ENCODE peak calls at places on chromosomes 1 and 21, in six cellular contexts. V is glutamatergic neuron, S is NB4, E is GM23338, O is AG04450, Y is testis. K is an unnamed sample.

GRCh38 chr1:17028662-17029188 is 17.0 kb upstream of the ATP13A2 start:
- DNase-seq in V (no peak), S (no peak), E (no peak), O (no peak), Y (peak), K (no peak)

GRCh38 chr1:18302788-18303413 is 177.8 kb upstream of the KLHDC7A start:
- DNase-seq in V (peak), S (peak), E (peak), O (no peak), Y (peak), K (no peak)

GRCh38 chr1:109786531-109787021 is 22.9 kb upstream of the EPS8L3 start:
- DNase-seq in V (no peak), S (no peak), E (no peak), O (no peak), Y (peak), K (no peak)

GRCh38 chr1:239164451-239165180 is 221.8 kb upstream of the CHRM3 start:
- DNase-seq in V (no peak), S (no peak), E (no peak), O (no peak), Y (no peak), K (no peak)

GRCh38 chr21:45326169-45326833 is 38.6 kb upstream of the POFUT2 start:
- DNase-seq in V (no peak), S (no peak), E (no peak), O (no peak), Y (peak), K (no peak)

GRCh38 chr1:181906631-181907030 is 154.9 kb downstream of the ZNF648 start:
- DNase-seq in V (no peak), S (no peak), E (no peak), O (no peak), Y (no peak), K (no peak)

GRCh38 chr21:44758781-44759627 is 42.6 kb downstream of the UBE2G2 start:
- DNase-seq in V (no peak), S (no peak), E (no peak), O (no peak), Y (no peak), K (peak)

GRCh38 chr1:102879439-102879993 is 228.8 kb downstream of the COL11A1 start:
- DNase-seq in V (no peak), S (no peak), E (no peak), O (no peak), Y (no peak), K (no peak)

GRCh38 chr1:65793359-65793732 is 651 bp downstream of the PDE4B start:
- DNase-seq in V (no peak), S (no peak), E (peak), O (no peak), Y (no peak), K (no peak)

GRCh38 chr1:88608139-88608943 is 75.7 kb upstream of the PKN2 start:
- DNase-seq in V (no peak), S (peak), E (peak), O (peak), Y (no peak), K (no peak)

GRCh38 chr1:219138747-219139146 is 34.9 kb upstream of the LYPLAL1 start:
- DNase-seq in V (no peak), S (no peak), E (no peak), O (no peak), Y (no peak), K (no peak)

GRCh38 chr1:154206212-154206611 is at the start of gene CFAP141:
- DNase-seq in V (no peak), S (peak), E (peak), O (no peak), Y (no peak), K (no peak)

GRCh38 chr1:89451011-89451410 is 73.6 kb upstream of the LRRC8B start:
- DNase-seq in V (no peak), S (no peak), E (no peak), O (no peak), Y (no peak), K (no peak)

GRCh38 chr1:215835951-215836350 is 268.8 kb downstream of the KCTD3 start:
- DNase-seq in V (no peak), S (no peak), E (no peak), O (peak), Y (no peak), K (no peak)

GRCh38 chr1:232276651-232277050 is 353.3 kb downstream of the SIPA1L2 start:
- DNase-seq in V (no peak), S (no peak), E (no peak), O (no peak), Y (no peak), K (no peak)

GRCh38 chr1:151060241-151061011 is at the start of gene MLLT11:
- DNase-seq in V (peak), S (peak), E (peak), O (no peak), Y (peak), K (no peak)

GRCh38 chr1:181661569-181661968 is 178.3 kb downstream of the CACNA1E start:
- DNase-seq in V (no peak), S (peak), E (no peak), O (no peak), Y (no peak), K (no peak)

GRCh38 chr1:159493354-159493753 is 42.5 kb downstream of the OR10J5 start:
- DNase-seq in V (no peak), S (no peak), E (no peak), O (no peak), Y (no peak), K (no peak)

GRCh38 chr1:23673086-23673813 is 18.4 kb upstream of the RPL11 start:
- DNase-seq in V (no peak), S (peak), E (peak), O (peak), Y (peak), K (no peak)

GRCh38 chr1:36557041-36558000 is 74.6 kb upstream of the CSF3R start:
- DNase-seq in V (no peak), S (no peak), E (no peak), O (no peak), Y (peak), K (no peak)

GRCh38 chr1:32336963-32337675 is 1.1 kb upstream of the MARCKSL1 start:
- DNase-seq in V (no peak), S (peak), E (no peak), O (no peak), Y (no peak), K (no peak)

GRCh38 chr1:2821970-2822620 is 20.6 kb upstream of the TTC34 start:
- DNase-seq in V (peak), S (peak), E (peak), O (no peak), Y (peak), K (no peak)

GRCh38 chr1:237042892-237043576 is 1.1 kb downstream of the RYR2 start:
- DNase-seq in V (peak), S (no peak), E (peak), O (no peak), Y (no peak), K (no peak)

DNA sequence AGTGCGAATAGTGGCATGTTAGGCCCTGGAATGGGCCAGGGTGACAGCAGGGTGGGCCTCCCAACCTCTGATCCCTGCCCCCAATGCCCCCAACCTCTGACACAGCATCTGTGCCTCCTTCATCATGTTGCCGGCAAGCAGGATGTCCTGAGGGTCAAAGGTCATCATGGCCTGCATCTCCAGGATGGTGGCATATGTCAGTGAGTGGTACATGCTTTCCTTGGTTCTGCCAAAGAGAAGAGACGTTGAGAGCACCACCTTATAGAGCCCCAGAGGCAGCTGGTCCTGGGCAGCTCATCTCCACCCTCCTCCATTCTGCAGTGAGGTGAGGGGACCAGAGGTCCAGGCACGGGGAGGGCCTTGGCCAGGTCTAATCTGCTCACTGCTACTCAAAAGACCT is 17.6 kb downstream of the TTC39A start:
- DNase-seq in V (no peak), S (no peak), E (no peak), O (no peak), Y (no peak), K (no peak)
- TF ChIP-seq CTCF in V (no peak), S (no peak), E (no peak), O (no peak), Y (no peak), K (no peak)

GRCh38 chr1:156228501-156228900 is 13.5 kb upstream of the BGLAP start:
- DNase-seq in V (no peak), S (no peak), E (no peak), O (no peak), Y (no peak), K (no peak)

GRCh38 chr1:156226782-156227181 is 14.0 kb downstream of the PMF1 start:
- DNase-seq in V (no peak), S (no peak), E (no peak), O (no peak), Y (no peak), K (no peak)

GRCh38 chr1:156226116-156226538 is 13.3 kb downstream of the PMF1 start:
- DNase-seq in V (no peak), S (no peak), E (no peak), O (no peak), Y (no peak), K (no peak)

GRCh38 chr1:156221986-156222692 is 9.3 kb downstream of the PMF1 start:
- DNase-seq in V (no peak), S (no peak), E (no peak), O (no peak), Y (no peak), K (no peak)

GRCh38 chr1:156225677-156226014 is 12.8 kb downstream of the PMF1 start:
- DNase-seq in V (no peak), S (no peak), E (no peak), O (no peak), Y (no peak), K (no peak)
- TF ChIP-seq CTCF in V (no peak), S (no peak), E (no peak), O (no peak), Y (no peak), K (no peak)

DNA sequence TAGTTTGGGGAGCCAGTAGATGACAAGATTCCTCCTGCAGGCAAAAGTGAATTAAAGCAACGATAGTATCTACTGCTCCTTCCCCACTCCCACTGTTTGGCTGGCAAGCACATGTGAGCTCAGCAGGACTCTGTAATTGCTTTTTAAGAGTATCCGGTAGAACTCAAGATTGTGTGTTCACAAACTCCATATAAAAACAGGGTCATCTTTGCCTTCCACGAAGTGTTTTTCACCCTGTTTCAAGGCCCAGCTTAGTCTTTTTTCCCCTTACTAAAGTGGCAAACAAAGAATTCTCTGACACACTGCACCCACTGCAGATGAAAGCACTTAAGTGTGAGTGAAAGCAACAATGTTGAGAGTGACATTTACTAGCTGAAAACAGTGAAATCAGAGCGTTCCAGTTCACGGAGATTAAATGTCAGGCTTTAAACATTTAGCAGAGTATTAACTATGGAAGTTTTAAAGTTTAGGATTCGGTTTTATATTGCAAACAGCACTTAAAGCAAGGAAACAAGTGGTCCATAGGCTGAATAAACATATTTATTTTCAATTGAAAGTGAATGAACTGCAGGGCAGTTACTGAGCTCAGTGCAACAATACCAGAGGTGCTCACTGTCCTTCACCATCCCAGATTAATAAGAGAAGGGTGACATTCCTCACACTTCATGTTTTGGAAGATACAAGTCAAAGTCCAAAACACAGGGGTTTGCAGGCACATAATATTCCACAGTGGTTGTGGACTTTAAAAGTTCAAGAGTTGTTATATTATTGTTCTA is 69.9 kb downstream of the ALG14 start:
- DNase-seq in V (no peak), S (no peak), E (no peak), O (no peak), Y (peak), K (no peak)
- TF ChIP-seq CTCF in V (no peak), S (no peak), E (no peak), O (no peak), Y (no peak), K (no peak)

DNA sequence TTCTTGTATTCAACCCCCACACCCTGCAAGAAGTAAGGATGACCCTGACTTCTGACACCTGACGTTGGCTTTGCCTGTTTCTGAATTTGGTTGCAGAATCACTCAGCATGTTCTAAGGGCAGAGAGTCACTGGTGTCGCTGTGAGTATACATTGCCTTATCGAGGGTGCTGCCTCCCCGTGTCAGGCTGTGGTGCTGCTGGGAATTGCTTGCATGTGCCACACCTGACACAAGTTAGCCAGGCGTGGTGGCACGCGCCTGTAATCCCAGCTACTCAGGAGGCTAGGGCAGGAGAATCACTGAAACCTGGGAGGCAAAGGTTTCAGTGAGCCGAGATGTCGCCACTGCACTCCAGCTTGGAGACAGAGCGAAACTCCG is 45.9 kb downstream of the WDR4 start:
- DNase-seq in V (no peak), S (peak), E (peak), O (no peak), Y (no peak), K (no peak)
- TF ChIP-seq CTCF in V (no peak), S (peak), E (peak), O (peak), Y (no peak), K (peak)

GRCh38 chr1:111570781-111571181 is 48.8 kb upstream of the RAP1A start:
- DNase-seq in V (peak), S (peak), E (peak), O (no peak), Y (no peak), K (no peak)
- TF ChIP-seq CTCF in V (peak), S (peak), E (peak), O (peak), Y (no peak), K (peak)

GRCh38 chr1:55844322-55844721 is 629.2 kb upstream of the USP24 start:
- DNase-seq in V (no peak), S (no peak), E (no peak), O (no peak), Y (no peak), K (no peak)

GRCh38 chr1:55848906-55849305 is 633.7 kb upstream of the USP24 start:
- DNase-seq in V (no peak), S (no peak), E (peak), O (no peak), Y (no peak), K (no peak)
- TF ChIP-seq CTCF in V (no peak), S (no peak), E (peak), O (peak), Y (no peak), K (peak)

GRCh38 chr1:163365186-163365585 is 43.4 kb downstream of the NUF2 start:
- DNase-seq in V (no peak), S (no peak), E (no peak), O (no peak), Y (no peak), K (no peak)

GRCh38 chr1:163357378-163357777 is 35.6 kb downstream of the NUF2 start:
- DNase-seq in V (no peak), S (no peak), E (no peak), O (no peak), Y (no peak), K (no peak)

GRCh38 chr1:163366555-163366954 is 44.8 kb downstream of the NUF2 start:
- DNase-seq in V (no peak), S (no peak), E (no peak), O (no peak), Y (no peak), K (no peak)

GRCh38 chr1:163361123-163361934 is 39.6 kb downstream of the NUF2 start:
- DNase-seq in V (no peak), S (peak), E (peak), O (no peak), Y (peak), K (no peak)
- TF ChIP-seq CTCF in V (peak), S (peak), E (peak), O (peak), Y (no peak), K (peak)

GRCh38 chr21:17578162-17578561 is 34.5 kb downstream of the BTG3 start:
- DNase-seq in V (no peak), S (no peak), E (no peak), O (no peak), Y (no peak), K (no peak)
- TF ChIP-seq CTCF in V (no peak), S (no peak), E (no peak), O (no peak), Y (no peak), K (no peak)

GRCh38 chr1:6456800-6457466 is 9.0 kb downstream of the TNFRSF25 start:
- DNase-seq in V (no peak), S (no peak), E (peak), O (no peak), Y (no peak), K (no peak)

GRCh38 chr1:6459850-6460265 is 6.1 kb downstream of the TNFRSF25 start:
- DNase-seq in V (no peak), S (peak), E (no peak), O (no peak), Y (no peak), K (no peak)

GRCh38 chr1:6450005-6450450 is 15.9 kb downstream of the TNFRSF25 start:
- DNase-seq in V (no peak), S (no peak), E (no peak), O (no peak), Y (no peak), K (no peak)

GRCh38 chr1:6450943-6451373 is 15.0 kb downstream of the TNFRSF25 start:
- DNase-seq in V (no peak), S (no peak), E (no peak), O (no peak), Y (no peak), K (no peak)

DNA sequence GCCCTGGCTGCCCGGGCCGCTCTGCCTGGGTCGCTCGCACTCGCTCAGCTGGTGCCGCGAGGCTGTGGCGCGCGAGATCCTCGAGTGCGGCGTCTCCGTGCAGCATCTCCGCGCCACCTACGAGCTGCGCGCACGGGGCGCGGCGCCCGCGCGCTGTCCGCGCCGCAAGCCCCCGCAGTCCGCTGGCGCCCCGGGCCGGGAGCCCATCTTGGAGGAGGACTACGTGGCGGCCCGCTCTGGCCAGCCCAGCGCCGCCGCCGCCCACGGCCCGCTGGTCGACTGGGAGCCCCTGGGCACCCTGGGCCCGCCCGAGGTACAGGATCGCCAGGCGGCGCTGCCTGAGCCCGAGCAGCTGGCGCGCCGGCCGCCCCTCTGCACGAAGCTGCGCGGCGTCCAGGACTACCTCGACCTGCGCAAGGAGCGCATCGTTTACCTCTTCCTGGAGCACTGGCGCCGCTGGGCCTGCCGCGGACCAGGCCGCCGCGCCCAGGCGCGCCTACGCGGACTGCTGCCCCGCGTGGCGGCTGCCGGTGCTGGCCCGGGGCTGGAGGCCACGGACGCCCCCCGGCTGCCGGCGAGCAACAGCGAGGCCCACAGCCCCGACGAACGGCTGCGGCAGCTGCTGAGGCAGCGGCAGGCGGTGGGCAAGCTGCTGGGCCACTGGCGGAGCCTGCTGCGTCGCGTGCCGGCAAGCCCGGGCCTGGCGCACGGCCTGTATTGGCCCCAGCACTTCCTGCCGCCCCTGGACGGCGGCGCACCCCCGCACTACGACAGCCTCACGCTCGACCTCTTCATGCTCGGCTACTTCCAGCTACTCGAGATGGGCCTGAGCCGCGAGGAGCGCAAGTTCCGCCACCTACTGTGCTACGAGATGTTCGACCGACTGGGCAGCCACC is 10.9 kb downstream of the TNFRSF25 start:
- DNase-seq in V (peak), S (peak), E (peak), O (no peak), Y (no peak), K (no peak)
- TF ChIP-seq CTCF in V (no peak), S (no peak), E (peak), O (no peak), Y (no peak), K (no peak)

K was measured in osteocyte.